ENCODE peak calls at places on chromosome 4, in four cellular contexts. One of them, this sample, is unnamed.

GRCh38 chr4:123217676-123218075 is 178.9 kb upstream of the SPRY1 start:
- DNase-seq in ovary: no peak
- DNase-seq in K562: no peak
- DNase-seq in A549: no peak
- DNase-seq in this sample: no peak

GRCh38 chr4:152734015-152734698 is 45.4 kb downstream of the TIGD4 start:
- DNase-seq in A549: no peak
- DNase-seq in K562: no peak
- DNase-seq in ovary: no peak
- DNase-seq in this sample: no peak

GRCh38 chr4:113673450-113673849 is 88.1 kb downstream of the CAMK2D start:
- DNase-seq in K562: no peak
- DNase-seq in ovary: no peak
- DNase-seq in A549: no peak
- DNase-seq in this sample: no peak

GRCh38 chr4:25658357-25658771 is 2.7 kb downstream of the SLC34A2 start:
- DNase-seq in A549: no peak
- DNase-seq in K562: no peak
- DNase-seq in ovary: no peak
- DNase-seq in this sample: no peak

GRCh38 chr4:69096111-69096656 is at the start of gene UGT2B7:
- DNase-seq in A549: no peak
- DNase-seq in K562: no peak
- DNase-seq in ovary: no peak
- DNase-seq in this sample: no peak

GRCh38 chr4:33722254-33722653 is 2522.1 kb downstream of the ARAP2 start:
- DNase-seq in K562: no peak
- DNase-seq in ovary: no peak
- DNase-seq in A549: no peak
- DNase-seq in this sample: no peak

GRCh38 chr4:7358100-7358735 is 76.5 kb downstream of the PSAPL1 start:
- DNase-seq in A549: peak; percentile 55
- DNase-seq in K562: no peak
- DNase-seq in ovary: peak; percentile 56
- DNase-seq in this sample: peak; percentile 31

GRCh38 chr4:11503166-11503565 is 74.5 kb upstream of the HS3ST1 start:
- DNase-seq in A549: no peak
- DNase-seq in K562: no peak
- DNase-seq in ovary: no peak
- DNase-seq in this sample: peak; percentile 32

GRCh38 chr4:28287837-28288236 is 1427.2 kb downstream of the STIM2 start:
- DNase-seq in K562: no peak
- DNase-seq in A549: peak; percentile 44
- DNase-seq in ovary: no peak
- DNase-seq in this sample: no peak

GRCh38 chr4:184506527-184507121 is 32.3 kb upstream of the IRF2 start:
- DNase-seq in K562: no peak
- DNase-seq in ovary: no peak
- DNase-seq in A549: peak; percentile 8
- DNase-seq in this sample: no peak

GRCh38 chr4:116726523-116726922 is 358.9 kb downstream of the TRAM1L1 start:
- DNase-seq in A549: no peak
- DNase-seq in K562: no peak
- DNase-seq in ovary: no peak
- DNase-seq in this sample: no peak

GRCh38 chr4:113499696-113500095 is 261.8 kb downstream of the CAMK2D start:
- DNase-seq in ovary: no peak
- DNase-seq in A549: no peak
- DNase-seq in K562: no peak
- DNase-seq in this sample: no peak

GRCh38 chr4:17120761-17121160 is 222.3 kb upstream of the LDB2 start:
- DNase-seq in K562: no peak
- DNase-seq in A549: no peak
- DNase-seq in ovary: no peak
- DNase-seq in this sample: no peak

GRCh38 chr4:6148506-6149205 is 51.7 kb downstream of the JAKMIP1 start:
- DNase-seq in A549: no peak
- DNase-seq in ovary: no peak
- DNase-seq in K562: no peak
- DNase-seq in this sample: no peak

GRCh38 chr4:38601244-38601915 is 62.6 kb upstream of the KLF3 start:
- DNase-seq in A549: no peak
- DNase-seq in ovary: no peak
- DNase-seq in K562: no peak
- DNase-seq in this sample: peak; percentile 49

GRCh38 chr4:2791518-2792395 is 1.1 kb upstream of the SH3BP2 start:
- DNase-seq in K562: no peak
- DNase-seq in A549: no peak
- DNase-seq in ovary: peak; percentile 16
- DNase-seq in this sample: peak; percentile 25

GRCh38 chr4:81503586-81503985 is 31.9 kb upstream of the RASGEF1B start:
- DNase-seq in K562: no peak
- DNase-seq in A549: no peak
- DNase-seq in ovary: no peak
- DNase-seq in this sample: no peak

GRCh38 chr4:170271723-170272122 is 182.0 kb upstream of the AADAT start:
- DNase-seq in ovary: no peak
- DNase-seq in A549: no peak
- DNase-seq in K562: no peak
- DNase-seq in this sample: no peak

GRCh38 chr4:53376900-53377299 is 541 bp upstream of the FIP1L1 start:
- DNase-seq in ovary: no peak
- DNase-seq in K562: no peak
- DNase-seq in A549: no peak
- DNase-seq in this sample: no peak

GRCh38 chr4:162510937-162511336 is 347.1 kb upstream of the FSTL5 start:
- DNase-seq in A549: no peak
- DNase-seq in K562: no peak
- DNase-seq in ovary: no peak
- DNase-seq in this sample: no peak

GRCh38 chr4:107780665-107781064 is 44.1 kb upstream of the SGMS2 start:
- DNase-seq in A549: no peak
- DNase-seq in K562: no peak
- DNase-seq in ovary: no peak
- DNase-seq in this sample: no peak

GRCh38 chr4:54879576-54879975 is 221.8 kb downstream of the KIT start:
- DNase-seq in A549: no peak
- DNase-seq in K562: no peak
- DNase-seq in ovary: no peak
- DNase-seq in this sample: no peak

GRCh38 chr4:98232202-98232601 is 29.0 kb upstream of the RAP1GDS1 start:
- DNase-seq in K562: no peak
- DNase-seq in ovary: no peak
- DNase-seq in A549: no peak
- DNase-seq in this sample: no peak

GRCh38 chr4:5973033-5973432 is 45.2 kb downstream of the C4orf50 start:
- DNase-seq in ovary: no peak
- DNase-seq in K562: no peak
- DNase-seq in A549: no peak
- DNase-seq in this sample: peak; percentile 17

GRCh38 chr4:120466429-120466828 is 399.8 kb upstream of the MAD2L1 start:
- DNase-seq in A549: no peak
- DNase-seq in ovary: no peak
- DNase-seq in K562: no peak
- DNase-seq in this sample: no peak

GRCh38 chr4:31390849-31391248 is 670.7 kb downstream of the PCDH7 start:
- DNase-seq in K562: no peak
- DNase-seq in A549: no peak
- DNase-seq in ovary: no peak
- DNase-seq in this sample: no peak

GRCh38 chr4:165874072-165874798 is 1.2 kb downstream of the TLL1 start:
- DNase-seq in A549: peak; percentile 5
- DNase-seq in K562: no peak
- DNase-seq in ovary: no peak
- DNase-seq in this sample: no peak

GRCh38 chr4:136637071-136637777 is 895.1 kb downstream of the PCDH18 start:
- DNase-seq in A549: no peak
- DNase-seq in ovary: no peak
- DNase-seq in K562: peak; percentile 14
- DNase-seq in this sample: no peak

GRCh38 chr4:47510506-47511143 is 25.6 kb downstream of the ATP10D start:
- DNase-seq in K562: no peak
- DNase-seq in ovary: no peak
- DNase-seq in A549: no peak
- DNase-seq in this sample: no peak

GRCh38 chr4:20276848-20277247 is 25.1 kb downstream of the SLIT2 start:
- DNase-seq in A549: no peak
- DNase-seq in ovary: no peak
- DNase-seq in K562: no peak
- DNase-seq in this sample: no peak

GRCh38 chr4:129355529-129355928 is 259.6 kb downstream of the C4orf33 start:
- DNase-seq in ovary: no peak
- DNase-seq in K562: no peak
- DNase-seq in A549: no peak
- DNase-seq in this sample: no peak

GRCh38 chr4:140691369-140691768 is 64.8 kb downstream of the TBC1D9 start:
- DNase-seq in ovary: no peak
- DNase-seq in A549: no peak
- DNase-seq in K562: no peak
- DNase-seq in this sample: no peak

GRCh38 chr4:1375761-1376322 is 28.8 kb downstream of the UVSSA start:
- DNase-seq in A549: no peak
- DNase-seq in K562: no peak
- DNase-seq in ovary: no peak
- DNase-seq in this sample: no peak

GRCh38 chr4:1293981-1294380 is 4.3 kb downstream of the MAEA start:
- DNase-seq in K562: no peak
- DNase-seq in A549: no peak
- DNase-seq in ovary: peak; percentile 30
- DNase-seq in this sample: peak; percentile 71

GRCh38 chr4:74005528-74005927 is 7.1 kb upstream of the CXCL5 start:
- DNase-seq in A549: no peak
- DNase-seq in K562: no peak
- DNase-seq in ovary: no peak
- DNase-seq in this sample: no peak
- TF ChIP-seq EP300 in A549: peak; percentile 90
- TF ChIP-seq EP300 in K562: no peak
- TF ChIP-seq EP300 in ovary: no peak
- TF ChIP-seq EP300 in this sample: no peak

GRCh38 chr4:100417565-100417964 is 100.3 kb downstream of the EMCN start:
- DNase-seq in K562: no peak
- DNase-seq in A549: no peak
- DNase-seq in ovary: peak; percentile 11
- DNase-seq in this sample: no peak

GRCh38 chr4:100424376-100424775 is 93.4 kb downstream of the EMCN start:
- DNase-seq in A549: no peak
- DNase-seq in ovary: no peak
- DNase-seq in K562: no peak
- DNase-seq in this sample: no peak

GRCh38 chr4:100422911-100423310 is 94.9 kb downstream of the EMCN start:
- DNase-seq in ovary: no peak
- DNase-seq in K562: no peak
- DNase-seq in A549: no peak
- DNase-seq in this sample: no peak

GRCh38 chr4:100420571-100420970 is 97.3 kb downstream of the EMCN start:
- DNase-seq in K562: no peak
- DNase-seq in A549: no peak
- DNase-seq in ovary: no peak
- DNase-seq in this sample: no peak

GRCh38 chr4:100421356-100421978 is 96.4 kb downstream of the EMCN start:
- DNase-seq in K562: no peak
- DNase-seq in ovary: no peak
- DNase-seq in A549: peak; percentile 3
- DNase-seq in this sample: no peak
- TF ChIP-seq CTCF in K562: no peak
- TF ChIP-seq CTCF in ovary: peak; percentile 26
- TF ChIP-seq CTCF in A549: peak; percentile 60
- TF ChIP-seq CTCF in this sample: no peak

DNA sequence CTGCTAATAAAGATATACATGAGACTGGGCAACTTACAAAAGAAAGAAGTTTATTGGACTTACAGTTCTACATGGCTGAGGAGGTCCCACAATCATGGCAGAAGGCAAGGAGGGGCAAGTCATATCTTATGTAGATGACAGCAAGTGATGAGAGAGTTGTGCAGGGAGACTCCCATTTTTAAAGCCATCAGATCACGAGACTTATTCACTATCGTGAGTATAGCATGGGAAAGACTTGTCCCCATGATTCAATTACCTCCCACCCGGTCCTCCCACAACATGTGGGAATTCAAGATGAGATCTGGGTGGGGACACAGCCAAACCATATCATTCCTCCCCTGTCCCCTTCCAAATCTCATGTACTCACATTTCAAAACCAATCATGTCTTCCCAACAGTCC is 50.9 kb upstream of the GRID2 start:
- DNase-seq in K562: no peak
- DNase-seq in A549: no peak
- DNase-seq in ovary: no peak
- DNase-seq in this sample: no peak
- TF ChIP-seq POLR2A in K562: no peak
- TF ChIP-seq POLR2A in A549: no peak
- TF ChIP-seq POLR2A in ovary: no peak
- TF ChIP-seq POLR2A in this sample: no peak

DNA sequence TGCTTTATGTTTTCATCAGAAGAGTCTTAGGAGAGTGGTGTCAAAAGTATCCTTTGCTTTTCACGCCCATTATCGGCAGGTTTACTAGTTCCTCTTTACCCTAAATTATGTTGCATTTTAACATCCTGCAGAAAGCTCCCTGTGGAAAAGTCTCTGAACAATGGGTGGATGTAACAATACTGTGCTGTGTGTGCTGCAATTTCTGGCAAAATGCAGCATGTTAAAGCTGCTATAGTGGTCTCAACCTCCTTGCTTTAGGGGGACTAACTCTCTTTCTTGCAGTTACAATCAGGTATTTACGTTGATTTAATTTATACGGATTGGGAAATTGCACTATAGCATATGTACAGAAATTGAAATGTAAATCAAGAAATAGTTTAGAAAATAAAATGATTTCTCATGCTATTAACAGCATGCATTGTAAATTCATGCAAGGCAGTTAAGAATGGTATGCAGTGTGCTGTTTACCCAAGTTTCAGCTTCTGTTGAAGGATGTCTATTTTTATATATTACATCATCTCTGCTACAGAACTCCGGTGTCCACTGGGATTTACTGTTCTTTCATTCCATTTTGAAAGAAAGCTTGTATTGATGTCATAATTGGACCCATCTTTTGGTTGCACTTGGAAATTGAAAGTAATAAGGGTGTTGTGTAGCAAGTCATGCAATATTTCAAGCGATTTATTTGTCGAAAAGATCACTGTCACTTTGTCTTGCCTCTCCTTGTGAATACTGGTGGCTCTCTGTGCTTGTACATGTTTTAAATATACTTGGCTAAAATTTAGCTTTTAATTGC is 145.7 kb downstream of the RAPGEF2 start:
- DNase-seq in K562: no peak
- DNase-seq in ovary: no peak
- DNase-seq in A549: no peak
- DNase-seq in this sample: no peak
- TF ChIP-seq EP300 in K562: no peak
- TF ChIP-seq EP300 in ovary: no peak
- TF ChIP-seq EP300 in A549: no peak
- TF ChIP-seq EP300 in this sample: no peak

GRCh38 chr4:139018971-139019758 is 3.6 kb downstream of the NOCT start:
- DNase-seq in K562: no peak
- DNase-seq in ovary: no peak
- DNase-seq in A549: no peak
- DNase-seq in this sample: no peak
- TF ChIP-seq CTCF in K562: no peak
- TF ChIP-seq CTCF in ovary: no peak
- TF ChIP-seq CTCF in A549: no peak
- TF ChIP-seq CTCF in this sample: no peak

This sample was measured in stomach.